ENCODE peak calls at places on chromosome 9, in six cellular contexts. One of them, this sample, is unnamed.

GRCh38 chr9:26369096-26369495 is 523.5 kb downstream of the CAAP1 start:
- DNase-seq in PC-3: no peak
- DNase-seq in lower leg skin: no peak
- DNase-seq in NB4: no peak
- DNase-seq in MM.1S: peak
- DNase-seq in dorsolateral prefrontal cortex: no peak
- DNase-seq in this sample: no peak

GRCh38 chr9:95509851-95510529 is 6.8 kb downstream of the PTCH1 start:
- DNase-seq in PC-3: no peak
- DNase-seq in lower leg skin: no peak
- DNase-seq in NB4: no peak
- DNase-seq in MM.1S: peak
- DNase-seq in dorsolateral prefrontal cortex: no peak
- DNase-seq in this sample: peak

GRCh38 chr9:26939934-26940711 is 6.9 kb downstream of the PLAA start:
- DNase-seq in PC-3: no peak
- DNase-seq in lower leg skin: no peak
- DNase-seq in NB4: no peak
- DNase-seq in MM.1S: no peak
- DNase-seq in dorsolateral prefrontal cortex: no peak
- DNase-seq in this sample: no peak

GRCh38 chr9:122291458-122291857 is 26.8 kb downstream of the MRRF start:
- DNase-seq in PC-3: no peak
- DNase-seq in lower leg skin: no peak
- DNase-seq in NB4: no peak
- DNase-seq in MM.1S: no peak
- DNase-seq in dorsolateral prefrontal cortex: no peak
- DNase-seq in this sample: no peak

GRCh38 chr9:34371886-34372597 is 4.7 kb downstream of the MYORG start:
- DNase-seq in PC-3: no peak
- DNase-seq in lower leg skin: no peak
- DNase-seq in NB4: no peak
- DNase-seq in MM.1S: no peak
- DNase-seq in dorsolateral prefrontal cortex: no peak
- DNase-seq in this sample: no peak

GRCh38 chr9:12464910-12465512 is 228.2 kb upstream of the TYRP1 start:
- DNase-seq in PC-3: peak
- DNase-seq in lower leg skin: no peak
- DNase-seq in NB4: peak
- DNase-seq in MM.1S: peak
- DNase-seq in dorsolateral prefrontal cortex: no peak
- DNase-seq in this sample: no peak

GRCh38 chr9:72254881-72255545 is 105.8 kb downstream of the GDA start:
- DNase-seq in PC-3: no peak
- DNase-seq in lower leg skin: no peak
- DNase-seq in NB4: no peak
- DNase-seq in MM.1S: no peak
- DNase-seq in dorsolateral prefrontal cortex: no peak
- DNase-seq in this sample: no peak

GRCh38 chr9:13705913-13706312 is 426.4 kb upstream of the MPDZ start:
- DNase-seq in PC-3: no peak
- DNase-seq in lower leg skin: peak
- DNase-seq in NB4: no peak
- DNase-seq in MM.1S: no peak
- DNase-seq in dorsolateral prefrontal cortex: no peak
- DNase-seq in this sample: no peak

GRCh38 chr9:116550728-116551436 is 136.2 kb upstream of the TRIM32 start:
- DNase-seq in PC-3: no peak
- DNase-seq in lower leg skin: no peak
- DNase-seq in NB4: peak
- DNase-seq in MM.1S: no peak
- DNase-seq in dorsolateral prefrontal cortex: no peak
- DNase-seq in this sample: no peak

GRCh38 chr9:21854594-21854993 is 52.2 kb downstream of the MTAP start:
- DNase-seq in PC-3: peak
- DNase-seq in lower leg skin: no peak
- DNase-seq in NB4: no peak
- DNase-seq in MM.1S: no peak
- DNase-seq in dorsolateral prefrontal cortex: no peak
- DNase-seq in this sample: no peak

GRCh38 chr9:75410405-75410804 is 322.1 kb downstream of the OSTF1 start:
- DNase-seq in PC-3: no peak
- DNase-seq in lower leg skin: no peak
- DNase-seq in NB4: no peak
- DNase-seq in MM.1S: no peak
- DNase-seq in dorsolateral prefrontal cortex: no peak
- DNase-seq in this sample: no peak

GRCh38 chr9:122464633-122465567 is 12.8 kb downstream of the OR1J1 start:
- DNase-seq in PC-3: peak
- DNase-seq in lower leg skin: peak
- DNase-seq in NB4: peak
- DNase-seq in MM.1S: peak
- DNase-seq in dorsolateral prefrontal cortex: peak
- DNase-seq in this sample: peak

GRCh38 chr9:132185164-132186009 is 23.5 kb downstream of the NTNG2 start:
- DNase-seq in PC-3: no peak
- DNase-seq in lower leg skin: no peak
- DNase-seq in NB4: peak
- DNase-seq in MM.1S: no peak
- DNase-seq in dorsolateral prefrontal cortex: no peak
- DNase-seq in this sample: peak

GRCh38 chr9:123269316-123269715 is 930 bp upstream of the STRBP start:
- DNase-seq in PC-3: no peak
- DNase-seq in lower leg skin: no peak
- DNase-seq in NB4: peak
- DNase-seq in MM.1S: no peak
- DNase-seq in dorsolateral prefrontal cortex: no peak
- DNase-seq in this sample: no peak

GRCh38 chr9:86757382-86757720 is 190.0 kb downstream of the GAS1 start:
- DNase-seq in PC-3: no peak
- DNase-seq in lower leg skin: peak
- DNase-seq in NB4: no peak
- DNase-seq in MM.1S: no peak
- DNase-seq in dorsolateral prefrontal cortex: no peak
- DNase-seq in this sample: no peak

GRCh38 chr9:38067892-38068615 is 973 bp downstream of the SHB start:
- DNase-seq in PC-3: no peak
- DNase-seq in lower leg skin: no peak
- DNase-seq in NB4: peak
- DNase-seq in MM.1S: no peak
- DNase-seq in dorsolateral prefrontal cortex: no peak
- DNase-seq in this sample: peak

GRCh38 chr9:38067611-38067891 is 1.5 kb downstream of the SHB start:
- DNase-seq in PC-3: no peak
- DNase-seq in lower leg skin: no peak
- DNase-seq in NB4: no peak
- DNase-seq in MM.1S: no peak
- DNase-seq in dorsolateral prefrontal cortex: no peak
- DNase-seq in this sample: peak

GRCh38 chr9:38068616-38068865 is 486 bp downstream of the SHB start:
- DNase-seq in PC-3: peak
- DNase-seq in lower leg skin: no peak
- DNase-seq in NB4: peak
- DNase-seq in MM.1S: peak
- DNase-seq in dorsolateral prefrontal cortex: no peak
- DNase-seq in this sample: peak

GRCh38 chr9:38066907-38067610 is 2.0 kb downstream of the SHB start:
- DNase-seq in PC-3: peak
- DNase-seq in lower leg skin: peak
- DNase-seq in NB4: no peak
- DNase-seq in MM.1S: no peak
- DNase-seq in dorsolateral prefrontal cortex: no peak
- DNase-seq in this sample: peak

DNA sequence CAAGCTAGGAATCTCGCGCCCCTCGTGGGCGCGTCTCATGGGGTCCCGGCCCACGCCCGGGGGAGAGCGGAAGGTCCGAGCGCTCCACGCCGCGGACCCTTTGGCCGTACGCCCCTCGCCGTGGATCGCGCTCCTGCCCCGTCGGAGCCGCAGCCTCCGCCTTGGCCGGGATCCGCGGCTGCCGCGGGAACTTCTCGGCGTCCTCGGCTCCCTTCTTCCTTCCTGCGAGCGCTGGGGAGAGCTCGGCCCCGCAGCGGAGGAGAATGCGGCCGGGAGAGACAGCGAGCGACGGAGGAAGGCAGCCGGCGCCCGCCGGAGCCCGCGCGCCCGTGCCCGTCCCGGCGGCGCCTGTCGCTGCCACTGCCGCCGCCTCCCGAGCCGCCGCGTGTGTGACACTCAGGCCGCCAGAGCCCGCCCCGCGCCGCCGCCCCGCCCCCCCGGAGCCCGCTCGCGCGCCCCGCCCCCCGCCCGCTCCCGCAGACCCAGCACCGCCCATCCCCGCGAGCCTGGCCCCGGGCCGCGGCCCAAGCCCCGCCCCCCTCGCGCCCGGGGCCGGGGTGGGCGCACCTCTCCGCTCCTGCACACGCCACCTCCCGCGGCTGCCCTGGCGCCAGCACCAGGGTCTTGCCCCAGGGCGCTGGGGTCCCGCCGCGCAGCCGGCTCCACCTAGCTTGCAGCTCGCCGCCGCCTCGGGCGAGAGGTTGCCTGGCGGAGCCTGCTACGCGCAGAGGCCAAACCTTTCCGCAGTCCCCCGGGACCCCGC is at the start of gene SHB:
- DNase-seq in PC-3: peak
- DNase-seq in lower leg skin: peak
- DNase-seq in NB4: peak
- DNase-seq in MM.1S: peak
- DNase-seq in dorsolateral prefrontal cortex: peak
- DNase-seq in this sample: peak
- TF ChIP-seq CTCF in PC-3: peak
- TF ChIP-seq CTCF in lower leg skin: no peak
- TF ChIP-seq CTCF in NB4: no peak
- TF ChIP-seq CTCF in MM.1S: no peak
- TF ChIP-seq CTCF in dorsolateral prefrontal cortex: no peak
- TF ChIP-seq CTCF in this sample: peak

GRCh38 chr9:2164268-2164667 is 149.1 kb downstream of the SMARCA2 start:
- DNase-seq in PC-3: no peak
- DNase-seq in lower leg skin: no peak
- DNase-seq in NB4: no peak
- DNase-seq in MM.1S: no peak
- DNase-seq in dorsolateral prefrontal cortex: no peak
- DNase-seq in this sample: no peak
- TF ChIP-seq CTCF in PC-3: no peak
- TF ChIP-seq CTCF in lower leg skin: no peak
- TF ChIP-seq CTCF in NB4: no peak
- TF ChIP-seq CTCF in MM.1S: no peak
- TF ChIP-seq CTCF in dorsolateral prefrontal cortex: no peak
- TF ChIP-seq CTCF in this sample: no peak

GRCh38 chr9:2199999-2200796 is 185.1 kb downstream of the SMARCA2 start:
- DNase-seq in PC-3: no peak
- DNase-seq in lower leg skin: no peak
- DNase-seq in NB4: no peak
- DNase-seq in MM.1S: no peak
- DNase-seq in dorsolateral prefrontal cortex: no peak
- DNase-seq in this sample: no peak
- TF ChIP-seq CTCF in PC-3: no peak
- TF ChIP-seq CTCF in lower leg skin: no peak
- TF ChIP-seq CTCF in NB4: peak
- TF ChIP-seq CTCF in MM.1S: no peak
- TF ChIP-seq CTCF in dorsolateral prefrontal cortex: no peak
- TF ChIP-seq CTCF in this sample: no peak

GRCh38 chr9:87836951-87837715 is 45.5 kb upstream of the SPATA31E1 start:
- DNase-seq in PC-3: no peak
- DNase-seq in lower leg skin: no peak
- DNase-seq in NB4: no peak
- DNase-seq in MM.1S: no peak
- DNase-seq in dorsolateral prefrontal cortex: no peak
- DNase-seq in this sample: no peak

GRCh38 chr9:87831159-87831558 is 51.5 kb upstream of the SPATA31E1 start:
- DNase-seq in PC-3: no peak
- DNase-seq in lower leg skin: no peak
- DNase-seq in NB4: no peak
- DNase-seq in MM.1S: no peak
- DNase-seq in dorsolateral prefrontal cortex: no peak
- DNase-seq in this sample: no peak

GRCh38 chr9:87830446-87830845 is 52.2 kb upstream of the SPATA31E1 start:
- DNase-seq in PC-3: peak
- DNase-seq in lower leg skin: no peak
- DNase-seq in NB4: peak
- DNase-seq in MM.1S: no peak
- DNase-seq in dorsolateral prefrontal cortex: no peak
- DNase-seq in this sample: no peak

GRCh38 chr9:87829756-87830155 is 52.9 kb upstream of the SPATA31E1 start:
- DNase-seq in PC-3: peak
- DNase-seq in lower leg skin: no peak
- DNase-seq in NB4: no peak
- DNase-seq in MM.1S: no peak
- DNase-seq in dorsolateral prefrontal cortex: no peak
- DNase-seq in this sample: no peak

DNA sequence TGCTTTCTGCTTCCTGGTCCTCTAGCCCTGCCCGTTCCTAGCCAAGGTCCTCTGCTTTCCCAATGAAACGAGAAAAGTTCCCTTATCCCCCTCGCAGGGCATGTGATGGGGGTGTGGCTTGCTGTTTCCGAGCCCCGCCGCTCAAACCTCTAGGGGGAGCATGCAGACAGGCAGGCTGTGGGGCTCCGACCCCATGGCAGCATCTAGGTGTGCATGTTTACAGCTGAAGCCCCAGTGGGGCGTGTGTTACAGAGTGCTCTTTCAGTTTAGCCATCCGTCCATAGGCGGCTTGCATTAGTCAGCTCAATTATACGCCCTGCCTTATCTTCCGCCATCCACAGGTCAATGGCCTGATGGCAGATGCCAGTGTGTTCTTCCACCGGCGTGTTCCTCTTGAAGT is 48.3 kb upstream of the SPATA31E1 start:
- DNase-seq in PC-3: no peak
- DNase-seq in lower leg skin: no peak
- DNase-seq in NB4: peak
- DNase-seq in MM.1S: no peak
- DNase-seq in dorsolateral prefrontal cortex: no peak
- DNase-seq in this sample: peak
- TF ChIP-seq CTCF in PC-3: peak
- TF ChIP-seq CTCF in lower leg skin: no peak
- TF ChIP-seq CTCF in NB4: no peak
- TF ChIP-seq CTCF in MM.1S: no peak
- TF ChIP-seq CTCF in dorsolateral prefrontal cortex: no peak
- TF ChIP-seq CTCF in this sample: no peak

GRCh38 chr9:129676970-129677369 is 11.5 kb downstream of the PRRX2 start:
- DNase-seq in PC-3: no peak
- DNase-seq in lower leg skin: no peak
- DNase-seq in NB4: no peak
- DNase-seq in MM.1S: no peak
- DNase-seq in dorsolateral prefrontal cortex: no peak
- DNase-seq in this sample: peak
- TF ChIP-seq CTCF in PC-3: no peak
- TF ChIP-seq CTCF in lower leg skin: no peak
- TF ChIP-seq CTCF in NB4: no peak
- TF ChIP-seq CTCF in MM.1S: no peak
- TF ChIP-seq CTCF in dorsolateral prefrontal cortex: no peak
- TF ChIP-seq CTCF in this sample: no peak

DNA sequence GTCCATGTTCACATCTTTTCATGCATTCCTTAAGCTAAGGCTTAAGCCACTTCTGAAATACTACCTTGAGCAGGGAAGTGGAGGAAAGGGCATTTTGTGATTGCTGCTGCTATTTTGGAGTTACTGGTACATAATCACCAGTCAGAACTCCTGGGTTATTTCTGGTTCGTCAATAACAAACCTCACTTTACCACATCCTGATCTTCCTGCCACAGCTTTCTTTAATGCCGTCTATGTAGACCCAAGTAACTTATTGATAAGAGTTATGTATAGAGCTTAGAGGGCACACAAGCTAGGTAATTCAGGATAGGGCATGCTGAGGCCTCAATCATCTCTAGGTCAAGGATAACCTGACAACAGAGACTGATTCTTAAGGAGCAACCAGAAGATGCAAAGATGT is 120.7 kb downstream of the DOCK8 start:
- DNase-seq in PC-3: no peak
- DNase-seq in lower leg skin: no peak
- DNase-seq in NB4: no peak
- DNase-seq in MM.1S: no peak
- DNase-seq in dorsolateral prefrontal cortex: no peak
- DNase-seq in this sample: no peak
- TF ChIP-seq CTCF in PC-3: no peak
- TF ChIP-seq CTCF in lower leg skin: no peak
- TF ChIP-seq CTCF in NB4: no peak
- TF ChIP-seq CTCF in MM.1S: no peak
- TF ChIP-seq CTCF in dorsolateral prefrontal cortex: no peak
- TF ChIP-seq CTCF in this sample: no peak